ENCODE peak calls at places on chromosome 14, in ten cellular contexts. One of them, this sample, is unnamed.

GRCh38 chr14:70638416-70638815 is 3.3 kb upstream of the TTC9 start:
- ATAC-seq in HCT116: no peak
- ATAC-seq in activated CD8-positive, alpha-beta T cell treated with anti-CD3 and anti-CD28 coated beads, Interleukin-2, amount 10 ng/mL, durations not matched to agents 7 days and 5 days: no peak
- ATAC-seq in Panc1: no peak
- ATAC-seq in left ventricle myocardium superior: no peak
- ATAC-seq in thoracic aorta: no peak
- ATAC-seq in gastroesophageal sphincter: no peak
- ATAC-seq in activated naive CD8-positive, alpha-beta T cell treated with anti-CD3 and anti-CD28 coated beads, Interleukin-2, amount 10 ng/mL, durations not matched to agents 7 days and 5 days: no peak
- ATAC-seq in T-cell: no peak
- ATAC-seq in T-helper 17 cell: no peak
- ATAC-seq in this sample: no peak

GRCh38 chr14:61281186-61281676 is at the start of gene TMEM30B:
- ATAC-seq in HCT116: no peak
- ATAC-seq in activated CD8-positive, alpha-beta T cell treated with anti-CD3 and anti-CD28 coated beads, Interleukin-2, amount 10 ng/mL, durations not matched to agents 7 days and 5 days: no peak
- ATAC-seq in Panc1: no peak
- ATAC-seq in left ventricle myocardium superior: no peak
- ATAC-seq in thoracic aorta: no peak
- ATAC-seq in gastroesophageal sphincter: no peak
- ATAC-seq in activated naive CD8-positive, alpha-beta T cell treated with anti-CD3 and anti-CD28 coated beads, Interleukin-2, amount 10 ng/mL, durations not matched to agents 7 days and 5 days: no peak
- ATAC-seq in T-cell: peak; percentile 21
- ATAC-seq in T-helper 17 cell: peak; percentile 38
- ATAC-seq in this sample: no peak

GRCh38 chr14:76603713-76604112 is 157.6 kb upstream of the VASH1 start:
- ATAC-seq in HCT116: no peak
- ATAC-seq in activated CD8-positive, alpha-beta T cell treated with anti-CD3 and anti-CD28 coated beads, Interleukin-2, amount 10 ng/mL, durations not matched to agents 7 days and 5 days: no peak
- ATAC-seq in Panc1: no peak
- ATAC-seq in left ventricle myocardium superior: peak; percentile 99
- ATAC-seq in thoracic aorta: no peak
- ATAC-seq in gastroesophageal sphincter: no peak
- ATAC-seq in activated naive CD8-positive, alpha-beta T cell treated with anti-CD3 and anti-CD28 coated beads, Interleukin-2, amount 10 ng/mL, durations not matched to agents 7 days and 5 days: no peak
- ATAC-seq in T-cell: no peak
- ATAC-seq in T-helper 17 cell: no peak
- ATAC-seq in this sample: no peak

GRCh38 chr14:71539660-71540285 is 392.5 kb upstream of the RGS6 start:
- ATAC-seq in HCT116: no peak
- ATAC-seq in activated CD8-positive, alpha-beta T cell treated with anti-CD3 and anti-CD28 coated beads, Interleukin-2, amount 10 ng/mL, durations not matched to agents 7 days and 5 days: no peak
- ATAC-seq in Panc1: no peak
- ATAC-seq in left ventricle myocardium superior: peak; percentile 83
- ATAC-seq in thoracic aorta: no peak
- ATAC-seq in gastroesophageal sphincter: no peak
- ATAC-seq in activated naive CD8-positive, alpha-beta T cell treated with anti-CD3 and anti-CD28 coated beads, Interleukin-2, amount 10 ng/mL, durations not matched to agents 7 days and 5 days: no peak
- ATAC-seq in T-cell: no peak
- ATAC-seq in T-helper 17 cell: no peak
- ATAC-seq in this sample: no peak

GRCh38 chr14:88895116-88895515 is 70.7 kb downstream of the TTC8 start:
- ATAC-seq in HCT116: no peak
- ATAC-seq in activated CD8-positive, alpha-beta T cell treated with anti-CD3 and anti-CD28 coated beads, Interleukin-2, amount 10 ng/mL, durations not matched to agents 7 days and 5 days: no peak
- ATAC-seq in Panc1: no peak
- ATAC-seq in left ventricle myocardium superior: no peak
- ATAC-seq in thoracic aorta: no peak
- ATAC-seq in gastroesophageal sphincter: no peak
- ATAC-seq in activated naive CD8-positive, alpha-beta T cell treated with anti-CD3 and anti-CD28 coated beads, Interleukin-2, amount 10 ng/mL, durations not matched to agents 7 days and 5 days: no peak
- ATAC-seq in T-cell: no peak
- ATAC-seq in T-helper 17 cell: no peak
- ATAC-seq in this sample: no peak

GRCh38 chr14:66371776-66372175 is 114.4 kb upstream of the CCDC196 start:
- ATAC-seq in HCT116: no peak
- ATAC-seq in activated CD8-positive, alpha-beta T cell treated with anti-CD3 and anti-CD28 coated beads, Interleukin-2, amount 10 ng/mL, durations not matched to agents 7 days and 5 days: no peak
- ATAC-seq in Panc1: no peak
- ATAC-seq in left ventricle myocardium superior: no peak
- ATAC-seq in thoracic aorta: no peak
- ATAC-seq in gastroesophageal sphincter: no peak
- ATAC-seq in activated naive CD8-positive, alpha-beta T cell treated with anti-CD3 and anti-CD28 coated beads, Interleukin-2, amount 10 ng/mL, durations not matched to agents 7 days and 5 days: no peak
- ATAC-seq in T-cell: no peak
- ATAC-seq in T-helper 17 cell: no peak
- ATAC-seq in this sample: no peak

GRCh38 chr14:97264516-97265230 is 467.5 kb downstream of the VRK1 start:
- ATAC-seq in HCT116: peak; percentile 56
- ATAC-seq in activated CD8-positive, alpha-beta T cell treated with anti-CD3 and anti-CD28 coated beads, Interleukin-2, amount 10 ng/mL, durations not matched to agents 7 days and 5 days: no peak
- ATAC-seq in Panc1: no peak
- ATAC-seq in left ventricle myocardium superior: no peak
- ATAC-seq in thoracic aorta: no peak
- ATAC-seq in gastroesophageal sphincter: no peak
- ATAC-seq in activated naive CD8-positive, alpha-beta T cell treated with anti-CD3 and anti-CD28 coated beads, Interleukin-2, amount 10 ng/mL, durations not matched to agents 7 days and 5 days: no peak
- ATAC-seq in T-cell: no peak
- ATAC-seq in T-helper 17 cell: no peak
- ATAC-seq in this sample: no peak

GRCh38 chr14:103840016-103840415 is 7.4 kb downstream of the PPP1R13B start:
- ATAC-seq in HCT116: no peak
- ATAC-seq in activated CD8-positive, alpha-beta T cell treated with anti-CD3 and anti-CD28 coated beads, Interleukin-2, amount 10 ng/mL, durations not matched to agents 7 days and 5 days: no peak
- ATAC-seq in Panc1: no peak
- ATAC-seq in left ventricle myocardium superior: no peak
- ATAC-seq in thoracic aorta: no peak
- ATAC-seq in gastroesophageal sphincter: no peak
- ATAC-seq in activated naive CD8-positive, alpha-beta T cell treated with anti-CD3 and anti-CD28 coated beads, Interleukin-2, amount 10 ng/mL, durations not matched to agents 7 days and 5 days: no peak
- ATAC-seq in T-cell: no peak
- ATAC-seq in T-helper 17 cell: no peak
- ATAC-seq in this sample: no peak

GRCh38 chr14:71328183-71328582 is 420.9 kb downstream of the PCNX1 start:
- ATAC-seq in HCT116: no peak
- ATAC-seq in activated CD8-positive, alpha-beta T cell treated with anti-CD3 and anti-CD28 coated beads, Interleukin-2, amount 10 ng/mL, durations not matched to agents 7 days and 5 days: peak; percentile 28
- ATAC-seq in Panc1: no peak
- ATAC-seq in left ventricle myocardium superior: no peak
- ATAC-seq in thoracic aorta: no peak
- ATAC-seq in gastroesophageal sphincter: no peak
- ATAC-seq in activated naive CD8-positive, alpha-beta T cell treated with anti-CD3 and anti-CD28 coated beads, Interleukin-2, amount 10 ng/mL, durations not matched to agents 7 days and 5 days: peak; percentile 27
- ATAC-seq in T-cell: no peak
- ATAC-seq in T-helper 17 cell: no peak
- ATAC-seq in this sample: peak; percentile 77

GRCh38 chr14:93946104-93946503 is 19.0 kb downstream of the FAM181A start:
- ATAC-seq in HCT116: peak; percentile 70
- ATAC-seq in activated CD8-positive, alpha-beta T cell treated with anti-CD3 and anti-CD28 coated beads, Interleukin-2, amount 10 ng/mL, durations not matched to agents 7 days and 5 days: no peak
- ATAC-seq in Panc1: peak; percentile 37
- ATAC-seq in left ventricle myocardium superior: peak; percentile 12
- ATAC-seq in thoracic aorta: no peak
- ATAC-seq in gastroesophageal sphincter: no peak
- ATAC-seq in activated naive CD8-positive, alpha-beta T cell treated with anti-CD3 and anti-CD28 coated beads, Interleukin-2, amount 10 ng/mL, durations not matched to agents 7 days and 5 days: no peak
- ATAC-seq in T-cell: no peak
- ATAC-seq in T-helper 17 cell: no peak
- ATAC-seq in this sample: no peak

GRCh38 chr14:68124050-68124449 is 304.5 kb downstream of the RAD51B start:
- ATAC-seq in HCT116: no peak
- ATAC-seq in activated CD8-positive, alpha-beta T cell treated with anti-CD3 and anti-CD28 coated beads, Interleukin-2, amount 10 ng/mL, durations not matched to agents 7 days and 5 days: no peak
- ATAC-seq in Panc1: no peak
- ATAC-seq in left ventricle myocardium superior: no peak
- ATAC-seq in thoracic aorta: no peak
- ATAC-seq in gastroesophageal sphincter: no peak
- ATAC-seq in activated naive CD8-positive, alpha-beta T cell treated with anti-CD3 and anti-CD28 coated beads, Interleukin-2, amount 10 ng/mL, durations not matched to agents 7 days and 5 days: no peak
- ATAC-seq in T-cell: no peak
- ATAC-seq in T-helper 17 cell: no peak
- ATAC-seq in this sample: no peak

GRCh38 chr14:87944987-87945604 is 47.9 kb downstream of the GALC start:
- ATAC-seq in HCT116: peak; percentile 61
- ATAC-seq in activated CD8-positive, alpha-beta T cell treated with anti-CD3 and anti-CD28 coated beads, Interleukin-2, amount 10 ng/mL, durations not matched to agents 7 days and 5 days: no peak
- ATAC-seq in Panc1: no peak
- ATAC-seq in left ventricle myocardium superior: no peak
- ATAC-seq in thoracic aorta: no peak
- ATAC-seq in gastroesophageal sphincter: no peak
- ATAC-seq in activated naive CD8-positive, alpha-beta T cell treated with anti-CD3 and anti-CD28 coated beads, Interleukin-2, amount 10 ng/mL, durations not matched to agents 7 days and 5 days: no peak
- ATAC-seq in T-cell: peak; percentile 61
- ATAC-seq in T-helper 17 cell: peak; percentile 69
- ATAC-seq in this sample: no peak

GRCh38 chr14:106872619-106873446 is 1346.5 kb downstream of the TMEM121 start:
- ATAC-seq in HCT116: peak; percentile 67
- ATAC-seq in activated CD8-positive, alpha-beta T cell treated with anti-CD3 and anti-CD28 coated beads, Interleukin-2, amount 10 ng/mL, durations not matched to agents 7 days and 5 days: peak; percentile 86
- ATAC-seq in Panc1: peak; percentile 90
- ATAC-seq in left ventricle myocardium superior: peak; percentile 27
- ATAC-seq in thoracic aorta: no peak
- ATAC-seq in gastroesophageal sphincter: no peak
- ATAC-seq in activated naive CD8-positive, alpha-beta T cell treated with anti-CD3 and anti-CD28 coated beads, Interleukin-2, amount 10 ng/mL, durations not matched to agents 7 days and 5 days: peak; percentile 76
- ATAC-seq in T-cell: peak; percentile 86
- ATAC-seq in T-helper 17 cell: peak; percentile 88
- ATAC-seq in this sample: peak; percentile 91

GRCh38 chr14:59107819-59108218 is 80.6 kb upstream of the DAAM1 start:
- ATAC-seq in HCT116: no peak
- ATAC-seq in activated CD8-positive, alpha-beta T cell treated with anti-CD3 and anti-CD28 coated beads, Interleukin-2, amount 10 ng/mL, durations not matched to agents 7 days and 5 days: no peak
- ATAC-seq in Panc1: no peak
- ATAC-seq in left ventricle myocardium superior: no peak
- ATAC-seq in thoracic aorta: no peak
- ATAC-seq in gastroesophageal sphincter: no peak
- ATAC-seq in activated naive CD8-positive, alpha-beta T cell treated with anti-CD3 and anti-CD28 coated beads, Interleukin-2, amount 10 ng/mL, durations not matched to agents 7 days and 5 days: no peak
- ATAC-seq in T-cell: no peak
- ATAC-seq in T-helper 17 cell: no peak
- ATAC-seq in this sample: peak; percentile 50

GRCh38 chr14:58663494-58664111 is 25.8 kb downstream of the DACT1 start:
- ATAC-seq in HCT116: no peak
- ATAC-seq in activated CD8-positive, alpha-beta T cell treated with anti-CD3 and anti-CD28 coated beads, Interleukin-2, amount 10 ng/mL, durations not matched to agents 7 days and 5 days: no peak
- ATAC-seq in Panc1: no peak
- ATAC-seq in left ventricle myocardium superior: peak; percentile 32
- ATAC-seq in thoracic aorta: no peak
- ATAC-seq in gastroesophageal sphincter: peak; percentile 54
- ATAC-seq in activated naive CD8-positive, alpha-beta T cell treated with anti-CD3 and anti-CD28 coated beads, Interleukin-2, amount 10 ng/mL, durations not matched to agents 7 days and 5 days: no peak
- ATAC-seq in T-cell: no peak
- ATAC-seq in T-helper 17 cell: no peak
- ATAC-seq in this sample: no peak